ENCODE peak calls at places on chromosomes 4 and X, in five cellular contexts. One of them, this sample, is unnamed.

GRCh38 chr4:36163198-36163597 is 81.1 kb downstream of the ARAP2 start:
- DNase-seq in pancreas: no peak
- DNase-seq in nephron progenitor cell: no peak
- DNase-seq in bronchial epithelial cell: no peak
- DNase-seq in A549: no peak
- DNase-seq in this sample: no peak

GRCh38 chr4:19130836-19131235 is 1109.3 kb upstream of the LCORL start:
- DNase-seq in bronchial epithelial cell: peak
- DNase-seq in nephron progenitor cell: no peak
- DNase-seq in pancreas: no peak
- DNase-seq in A549: no peak
- DNase-seq in this sample: no peak

GRCh38 chr4:176339936-176340761 is 20.4 kb downstream of the SPCS3 start:
- DNase-seq in nephron progenitor cell: no peak
- DNase-seq in A549: no peak
- DNase-seq in pancreas: no peak
- DNase-seq in bronchial epithelial cell: peak
- DNase-seq in this sample: no peak

GRCh38 chr4:86939737-86940141 is 4.9 kb downstream of the AFF1 start:
- DNase-seq in A549: no peak
- DNase-seq in nephron progenitor cell: no peak
- DNase-seq in bronchial epithelial cell: no peak
- DNase-seq in pancreas: no peak
- DNase-seq in this sample: no peak

GRCh38 chr4:96108146-96108545 is 268.3 kb downstream of the PDHA2 start:
- DNase-seq in nephron progenitor cell: no peak
- DNase-seq in A549: no peak
- DNase-seq in pancreas: no peak
- DNase-seq in bronchial epithelial cell: no peak
- DNase-seq in this sample: no peak

GRCh38 chr4:133151681-133152329 is 2.7 kb downstream of the PCDH10 start:
- DNase-seq in bronchial epithelial cell: no peak
- DNase-seq in A549: no peak
- DNase-seq in pancreas: no peak
- DNase-seq in nephron progenitor cell: peak
- DNase-seq in this sample: peak

GRCh38 chr4:105092356-105092755 is 54.3 kb upstream of the TET2 start:
- DNase-seq in A549: no peak
- DNase-seq in nephron progenitor cell: no peak
- DNase-seq in pancreas: no peak
- DNase-seq in bronchial epithelial cell: peak
- DNase-seq in this sample: no peak

GRCh38 chrX:106201502-106202178 is 33.5 kb downstream of the PWWP3B start:
- DNase-seq in bronchial epithelial cell: no peak
- DNase-seq in A549: no peak
- DNase-seq in nephron progenitor cell: peak
- DNase-seq in pancreas: no peak
- DNase-seq in this sample: no peak

GRCh38 chr4:118997601-118998000 is 108.9 kb downstream of the SYNPO2 start:
- DNase-seq in nephron progenitor cell: no peak
- DNase-seq in bronchial epithelial cell: peak
- DNase-seq in A549: no peak
- DNase-seq in pancreas: no peak
- DNase-seq in this sample: no peak

GRCh38 chr4:100421356-100421978 is 96.4 kb downstream of the EMCN start:
- DNase-seq in A549: peak
- DNase-seq in bronchial epithelial cell: peak
- DNase-seq in pancreas: no peak
- DNase-seq in nephron progenitor cell: no peak
- DNase-seq in this sample: no peak

GRCh38 chr4:180926277-180926676 is 1316.9 kb upstream of the TENM3 start:
- DNase-seq in A549: no peak
- DNase-seq in pancreas: no peak
- DNase-seq in nephron progenitor cell: no peak
- DNase-seq in bronchial epithelial cell: no peak
- DNase-seq in this sample: no peak

GRCh38 chr4:11429646-11430045 is 952 bp upstream of the HS3ST1 start:
- DNase-seq in bronchial epithelial cell: peak
- DNase-seq in A549: no peak
- DNase-seq in pancreas: no peak
- DNase-seq in nephron progenitor cell: no peak
- DNase-seq in this sample: no peak

GRCh38 chr4:15320116-15320515 is 107.7 kb upstream of the C1QTNF7 start:
- DNase-seq in bronchial epithelial cell: peak
- DNase-seq in nephron progenitor cell: no peak
- DNase-seq in A549: no peak
- DNase-seq in pancreas: no peak
- DNase-seq in this sample: no peak

GRCh38 chr4:28792917-28793597 is 1927.1 kb upstream of the PCDH7 start:
- DNase-seq in pancreas: no peak
- DNase-seq in A549: no peak
- DNase-seq in nephron progenitor cell: no peak
- DNase-seq in bronchial epithelial cell: no peak
- DNase-seq in this sample: no peak

GRCh38 chr4:179415842-179416223 is 1973.6 kb upstream of the AGA start:
- DNase-seq in nephron progenitor cell: peak
- DNase-seq in bronchial epithelial cell: no peak
- DNase-seq in A549: no peak
- DNase-seq in pancreas: no peak
- DNase-seq in this sample: no peak

GRCh38 chr4:33107813-33108212 is 2387.6 kb downstream of the PCDH7 start:
- DNase-seq in A549: no peak
- DNase-seq in bronchial epithelial cell: peak
- DNase-seq in nephron progenitor cell: no peak
- DNase-seq in pancreas: no peak
- DNase-seq in this sample: no peak

GRCh38 chrX:118495958-118496762 is 545 bp downstream of the DOCK11 start:
- DNase-seq in nephron progenitor cell: no peak
- DNase-seq in pancreas: peak
- DNase-seq in A549: no peak
- DNase-seq in bronchial epithelial cell: no peak
- DNase-seq in this sample: peak

GRCh38 chr4:4847011-4847410 is 12.5 kb upstream of the MSX1 start:
- DNase-seq in nephron progenitor cell: no peak
- DNase-seq in A549: no peak
- DNase-seq in bronchial epithelial cell: no peak
- DNase-seq in pancreas: no peak
- DNase-seq in this sample: peak

GRCh38 chr4:151418856-151419255 is 9.9 kb downstream of the FHIP1A start:
- DNase-seq in nephron progenitor cell: no peak
- DNase-seq in pancreas: no peak
- DNase-seq in A549: no peak
- DNase-seq in bronchial epithelial cell: peak
- DNase-seq in this sample: no peak

GRCh38 chrX:101550362-101550761 is at the start of gene ARMCX1:
- DNase-seq in bronchial epithelial cell: peak
- DNase-seq in pancreas: peak
- DNase-seq in A549: no peak
- DNase-seq in nephron progenitor cell: peak
- DNase-seq in this sample: peak

GRCh38 chr4:110197421-110198398 is 705 bp downstream of the ELOVL6 start:
- DNase-seq in A549: peak
- DNase-seq in bronchial epithelial cell: no peak
- DNase-seq in pancreas: peak
- DNase-seq in nephron progenitor cell: peak
- DNase-seq in this sample: peak

GRCh38 chr4:32735856-32736590 is 2015.9 kb downstream of the PCDH7 start:
- DNase-seq in nephron progenitor cell: no peak
- DNase-seq in pancreas: no peak
- DNase-seq in bronchial epithelial cell: no peak
- DNase-seq in A549: no peak
- DNase-seq in this sample: no peak

GRCh38 chr4:15470149-15470520 is 453 bp downstream of the CC2D2A start:
- DNase-seq in bronchial epithelial cell: no peak
- DNase-seq in pancreas: no peak
- DNase-seq in A549: no peak
- DNase-seq in nephron progenitor cell: no peak
- DNase-seq in this sample: no peak

GRCh38 chrX:72050011-72050410 is 81.7 kb downstream of the RTL5 start:
- DNase-seq in A549: no peak
- DNase-seq in nephron progenitor cell: no peak
- DNase-seq in bronchial epithelial cell: no peak
- DNase-seq in pancreas: no peak
- DNase-seq in this sample: no peak

GRCh38 chrX:52933976-52934703 is 24.2 kb downstream of the FAM156A start:
- DNase-seq in pancreas: no peak
- DNase-seq in nephron progenitor cell: no peak
- DNase-seq in A549: no peak
- DNase-seq in bronchial epithelial cell: no peak
- DNase-seq in this sample: no peak

DNA sequence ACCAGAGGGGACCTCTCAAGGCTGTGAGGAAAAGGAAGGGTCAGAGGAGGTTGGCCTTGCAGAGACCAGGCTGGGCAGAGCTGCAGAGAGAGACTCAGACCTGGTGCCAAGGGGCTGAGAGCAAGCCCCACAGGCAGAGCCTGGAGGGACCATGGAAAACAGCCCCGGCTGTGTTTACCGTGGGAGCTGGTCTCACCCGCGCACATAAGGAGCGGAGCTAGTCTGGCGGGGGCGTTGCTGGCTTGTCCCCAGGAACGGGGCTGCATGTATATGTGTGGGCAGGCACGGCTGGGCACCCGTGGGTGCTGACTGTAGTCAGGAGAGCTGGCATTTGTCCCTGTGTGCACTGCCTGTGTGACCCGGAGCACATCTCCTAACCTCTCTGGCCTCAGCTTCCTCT is 45.7 kb downstream of the C4orf50 start:
- DNase-seq in nephron progenitor cell: no peak
- DNase-seq in bronchial epithelial cell: no peak
- DNase-seq in pancreas: no peak
- DNase-seq in A549: no peak
- DNase-seq in this sample: no peak
- TF ChIP-seq CTCF in nephron progenitor cell: no peak
- TF ChIP-seq CTCF in bronchial epithelial cell: no peak
- TF ChIP-seq CTCF in pancreas: no peak
- TF ChIP-seq CTCF in A549: no peak
- TF ChIP-seq CTCF in this sample: no peak

GRCh38 chr4:146245246-146245645 is 30.9 kb downstream of the REELD1 start:
- DNase-seq in A549: no peak
- DNase-seq in pancreas: no peak
- DNase-seq in bronchial epithelial cell: no peak
- DNase-seq in nephron progenitor cell: no peak
- DNase-seq in this sample: no peak

GRCh38 chr4:146245899-146246298 is 31.6 kb downstream of the REELD1 start:
- DNase-seq in bronchial epithelial cell: no peak
- DNase-seq in A549: no peak
- DNase-seq in nephron progenitor cell: no peak
- DNase-seq in pancreas: no peak
- DNase-seq in this sample: no peak

GRCh38 chr4:146244496-146244895 is 30.2 kb downstream of the REELD1 start:
- DNase-seq in nephron progenitor cell: no peak
- DNase-seq in A549: no peak
- DNase-seq in bronchial epithelial cell: no peak
- DNase-seq in pancreas: no peak
- DNase-seq in this sample: no peak

GRCh38 chr4:146243883-146244277 is 29.5 kb downstream of the REELD1 start:
- DNase-seq in pancreas: no peak
- DNase-seq in bronchial epithelial cell: no peak
- DNase-seq in nephron progenitor cell: no peak
- DNase-seq in A549: no peak
- DNase-seq in this sample: no peak

DNA sequence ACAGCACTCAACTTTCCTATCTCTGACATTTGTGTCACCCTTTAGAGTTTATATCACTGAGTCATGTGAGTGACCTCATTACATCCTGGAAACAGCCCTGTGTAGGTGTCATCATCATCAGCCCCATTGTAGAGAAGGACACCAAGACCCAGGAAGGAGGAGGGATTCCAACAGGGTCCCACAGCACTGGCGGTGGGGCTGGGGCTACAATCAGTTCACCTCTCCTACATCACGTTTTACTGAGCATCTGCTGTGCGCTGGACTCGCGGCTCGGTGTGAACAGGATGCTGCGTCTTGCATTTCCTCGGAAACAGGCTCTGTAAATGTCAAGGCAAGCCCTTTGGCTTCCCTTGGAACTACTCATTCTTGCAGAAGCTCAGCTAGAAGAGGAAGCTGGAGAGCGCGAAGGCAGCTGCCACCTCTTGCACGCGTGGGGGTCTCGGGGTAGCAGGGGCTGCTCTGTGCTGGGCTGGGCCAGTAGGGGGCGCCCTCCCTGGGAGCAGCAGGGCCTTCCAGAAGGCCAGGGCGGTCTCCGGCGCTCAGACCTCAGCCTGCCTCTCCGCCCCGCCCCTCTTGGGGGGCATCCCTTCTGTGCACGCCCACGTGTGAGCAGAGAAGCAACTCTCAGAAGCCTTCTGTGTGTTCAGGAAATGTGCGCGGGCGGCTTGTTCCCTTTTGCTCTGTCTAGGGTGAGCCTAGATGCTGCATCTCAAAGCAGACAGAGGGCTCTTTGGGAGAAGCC is 29.0 kb downstream of the REELD1 start:
- DNase-seq in bronchial epithelial cell: peak
- DNase-seq in pancreas: no peak
- DNase-seq in nephron progenitor cell: peak
- DNase-seq in A549: no peak
- DNase-seq in this sample: no peak
- TF ChIP-seq CTCF in bronchial epithelial cell: peak
- TF ChIP-seq CTCF in pancreas: no peak
- TF ChIP-seq CTCF in nephron progenitor cell: peak
- TF ChIP-seq CTCF in A549: peak
- TF ChIP-seq CTCF in this sample: peak

GRCh38 chrX:69083361-69083760 is 81.9 kb downstream of the PJA1 start:
- DNase-seq in A549: no peak
- DNase-seq in nephron progenitor cell: no peak
- DNase-seq in pancreas: no peak
- DNase-seq in bronchial epithelial cell: no peak
- DNase-seq in this sample: no peak

GRCh38 chrX:69083785-69084184 is 81.5 kb downstream of the PJA1 start:
- DNase-seq in A549: no peak
- DNase-seq in bronchial epithelial cell: no peak
- DNase-seq in pancreas: no peak
- DNase-seq in nephron progenitor cell: no peak
- DNase-seq in this sample: no peak

GRCh38 chrX:69088171-69088938 is 76.9 kb downstream of the PJA1 start:
- DNase-seq in nephron progenitor cell: peak
- DNase-seq in A549: no peak
- DNase-seq in bronchial epithelial cell: no peak
- DNase-seq in pancreas: no peak
- DNase-seq in this sample: no peak

GRCh38 chrX:69085151-69085550 is 80.1 kb downstream of the PJA1 start:
- DNase-seq in pancreas: no peak
- DNase-seq in A549: no peak
- DNase-seq in nephron progenitor cell: no peak
- DNase-seq in bronchial epithelial cell: no peak
- DNase-seq in this sample: no peak

GRCh38 chrX:69085826-69086225 is 79.4 kb downstream of the PJA1 start:
- DNase-seq in pancreas: no peak
- DNase-seq in bronchial epithelial cell: no peak
- DNase-seq in nephron progenitor cell: no peak
- DNase-seq in A549: no peak
- DNase-seq in this sample: no peak
- TF ChIP-seq CTCF in pancreas: no peak
- TF ChIP-seq CTCF in bronchial epithelial cell: no peak
- TF ChIP-seq CTCF in nephron progenitor cell: no peak
- TF ChIP-seq CTCF in A549: no peak
- TF ChIP-seq CTCF in this sample: no peak

GRCh38 chr4:98506462-98507132 is 151.8 kb downstream of the TSPAN5 start:
- DNase-seq in A549: peak
- DNase-seq in nephron progenitor cell: no peak
- DNase-seq in bronchial epithelial cell: no peak
- DNase-seq in pancreas: no peak
- DNase-seq in this sample: peak
- TF ChIP-seq CTCF in A549: peak
- TF ChIP-seq CTCF in nephron progenitor cell: peak
- TF ChIP-seq CTCF in bronchial epithelial cell: no peak
- TF ChIP-seq CTCF in pancreas: no peak
- TF ChIP-seq CTCF in this sample: no peak

GRCh38 chrX:14697453-14697852 is 168.1 kb downstream of the GLRA2 start:
- DNase-seq in nephron progenitor cell: peak
- DNase-seq in pancreas: peak
- DNase-seq in bronchial epithelial cell: peak
- DNase-seq in A549: peak
- DNase-seq in this sample: peak
- TF ChIP-seq CTCF in nephron progenitor cell: peak
- TF ChIP-seq CTCF in pancreas: peak
- TF ChIP-seq CTCF in bronchial epithelial cell: peak
- TF ChIP-seq CTCF in A549: peak
- TF ChIP-seq CTCF in this sample: peak